ENCODE peak calls at places on chromosome 21, in five cellular contexts. One of them, this sample, is unnamed. For H3K9me3, the result is how much of the 10 kb centered on the place peaks cover.

GRCh38 chr21:15445327-15445726 is 284.5 kb upstream of the USP25 start:
- DNase-seq in psoas muscle: no peak
- DNase-seq in prostate gland: no peak
- DNase-seq in fibroblast of lung: no peak
- DNase-seq in SK-N-SH: no peak
- DNase-seq in this sample: no peak

GRCh38 chr21:28160378-28160777 is 832.3 kb downstream of the LTN1 start:
- DNase-seq in psoas muscle: peak
- DNase-seq in prostate gland: no peak
- DNase-seq in fibroblast of lung: no peak
- DNase-seq in SK-N-SH: no peak
- DNase-seq in this sample: peak

GRCh38 chr21:29187939-29188338 is 57.5 kb downstream of the MAP3K7CL start:
- DNase-seq in psoas muscle: peak
- DNase-seq in prostate gland: peak
- DNase-seq in fibroblast of lung: peak
- DNase-seq in SK-N-SH: no peak
- DNase-seq in this sample: no peak

GRCh38 chr21:40631201-40631600 is 215.8 kb downstream of the DSCAM start:
- DNase-seq in psoas muscle: no peak
- DNase-seq in prostate gland: no peak
- DNase-seq in fibroblast of lung: no peak
- DNase-seq in SK-N-SH: no peak
- DNase-seq in this sample: no peak

GRCh38 chr21:33684068-33684467 is 41.8 kb downstream of the ITSN1 start:
- DNase-seq in psoas muscle: no peak
- DNase-seq in prostate gland: no peak
- DNase-seq in fibroblast of lung: no peak
- DNase-seq in SK-N-SH: no peak
- DNase-seq in this sample: no peak

GRCh38 chr21:33238146-33238545 is 8.4 kb downstream of the IFNAR2 start:
- DNase-seq in psoas muscle: no peak
- DNase-seq in prostate gland: no peak
- DNase-seq in fibroblast of lung: no peak
- DNase-seq in SK-N-SH: no peak
- DNase-seq in this sample: no peak

GRCh38 chr21:16891821-16892220 is 621.0 kb upstream of the CXADR start:
- DNase-seq in psoas muscle: no peak
- DNase-seq in prostate gland: peak
- DNase-seq in fibroblast of lung: peak
- DNase-seq in SK-N-SH: no peak
- DNase-seq in this sample: no peak

GRCh38 chr21:37710555-37711293 is 205.5 kb downstream of the KCNJ6 start:
- DNase-seq in psoas muscle: no peak
- DNase-seq in prostate gland: no peak
- DNase-seq in fibroblast of lung: peak
- DNase-seq in SK-N-SH: peak
- DNase-seq in this sample: no peak

GRCh38 chr21:35995522-35996088 is 64.7 kb downstream of the SETD4 start:
- DNase-seq in psoas muscle: no peak
- DNase-seq in prostate gland: no peak
- DNase-seq in fibroblast of lung: no peak
- DNase-seq in SK-N-SH: no peak
- DNase-seq in this sample: no peak

GRCh38 chr21:31484219-31484618 is 140.2 kb upstream of the TIAM1 start:
- DNase-seq in psoas muscle: no peak
- DNase-seq in prostate gland: no peak
- DNase-seq in fibroblast of lung: no peak
- DNase-seq in SK-N-SH: no peak
- DNase-seq in this sample: no peak

GRCh38 chr21:15654171-15654570 is 75.6 kb upstream of the USP25 start:
- DNase-seq in psoas muscle: no peak
- DNase-seq in prostate gland: no peak
- DNase-seq in fibroblast of lung: no peak
- DNase-seq in SK-N-SH: peak
- DNase-seq in this sample: no peak

GRCh38 chr21:33402011-33402979 is 918 bp upstream of the IFNGR2 start:
- DNase-seq in psoas muscle: peak
- DNase-seq in prostate gland: peak
- DNase-seq in fibroblast of lung: peak
- DNase-seq in SK-N-SH: peak
- DNase-seq in this sample: peak

GRCh38 chr21:29499734-29500343 is 201.1 kb downstream of the BACH1 start:
- DNase-seq in psoas muscle: no peak
- DNase-seq in prostate gland: no peak
- DNase-seq in fibroblast of lung: peak
- DNase-seq in SK-N-SH: peak
- DNase-seq in this sample: no peak

GRCh38 chr21:35284199-35284598 is 235.1 kb upstream of the RUNX1 start:
- DNase-seq in psoas muscle: peak
- DNase-seq in prostate gland: no peak
- DNase-seq in fibroblast of lung: peak
- DNase-seq in SK-N-SH: no peak
- DNase-seq in this sample: no peak

GRCh38 chr21:34921151-34921550 is 128.0 kb downstream of the RUNX1 start:
- DNase-seq in psoas muscle: no peak
- DNase-seq in prostate gland: no peak
- DNase-seq in fibroblast of lung: no peak
- DNase-seq in SK-N-SH: no peak
- DNase-seq in this sample: no peak

GRCh38 chr21:15247613-15248012 is 182.8 kb upstream of the NRIP1 start:
- DNase-seq in psoas muscle: no peak
- DNase-seq in prostate gland: no peak
- DNase-seq in fibroblast of lung: no peak
- DNase-seq in SK-N-SH: no peak
- DNase-seq in this sample: no peak

GRCh38 chr21:34986561-34987533 is 62.3 kb downstream of the RUNX1 start:
- DNase-seq in psoas muscle: no peak
- DNase-seq in prostate gland: no peak
- DNase-seq in fibroblast of lung: peak
- DNase-seq in SK-N-SH: no peak
- DNase-seq in this sample: no peak

GRCh38 chr21:28635541-28635940 is 357.1 kb downstream of the LTN1 start:
- DNase-seq in psoas muscle: no peak
- DNase-seq in prostate gland: no peak
- DNase-seq in fibroblast of lung: no peak
- DNase-seq in SK-N-SH: no peak
- DNase-seq in this sample: no peak

GRCh38 chr21:36260030-36260787 is 59.8 kb upstream of the MORC3 start:
- DNase-seq in psoas muscle: no peak
- DNase-seq in prostate gland: peak
- DNase-seq in fibroblast of lung: peak
- DNase-seq in SK-N-SH: peak
- DNase-seq in this sample: no peak

GRCh38 chr21:31855180-31855579 is 17.6 kb upstream of the HUNK start:
- DNase-seq in psoas muscle: no peak
- DNase-seq in prostate gland: no peak
- DNase-seq in fibroblast of lung: no peak
- DNase-seq in SK-N-SH: no peak
- DNase-seq in this sample: no peak

GRCh38 chr21:34671891-34672290 is 3.1 kb downstream of the CLIC6 start:
- DNase-seq in psoas muscle: no peak
- DNase-seq in prostate gland: no peak
- DNase-seq in fibroblast of lung: no peak
- DNase-seq in SK-N-SH: no peak
- DNase-seq in this sample: no peak

GRCh38 chr21:32674731-32675130 is 53.1 kb downstream of the SYNJ1 start:
- DNase-seq in psoas muscle: no peak
- DNase-seq in prostate gland: no peak
- DNase-seq in fibroblast of lung: no peak
- DNase-seq in SK-N-SH: no peak
- DNase-seq in this sample: no peak

GRCh38 chr21:15094706-15095105 is 29.9 kb upstream of the NRIP1 start:
- DNase-seq in psoas muscle: no peak
- DNase-seq in prostate gland: no peak
- DNase-seq in fibroblast of lung: peak
- DNase-seq in SK-N-SH: no peak
- DNase-seq in this sample: no peak

GRCh38 chr21:36532769-36533467 is 53.0 kb upstream of the CLDN14 start:
- DNase-seq in psoas muscle: no peak
- DNase-seq in prostate gland: no peak
- DNase-seq in fibroblast of lung: no peak
- DNase-seq in SK-N-SH: no peak
- DNase-seq in this sample: peak

GRCh38 chr21:34692458-34693020 is 23.7 kb downstream of the CLIC6 start:
- DNase-seq in psoas muscle: no peak
- DNase-seq in prostate gland: no peak
- DNase-seq in fibroblast of lung: no peak
- DNase-seq in SK-N-SH: no peak
- DNase-seq in this sample: no peak

GRCh38 chr21:16536661-16537359 is 807.0 kb downstream of the USP25 start:
- DNase-seq in psoas muscle: no peak
- DNase-seq in prostate gland: no peak
- DNase-seq in fibroblast of lung: peak
- DNase-seq in SK-N-SH: no peak
- DNase-seq in this sample: no peak

GRCh38 chr21:37528150-37528937 is 161.8 kb downstream of the DYRK1A start:
- DNase-seq in psoas muscle: no peak
- DNase-seq in prostate gland: no peak
- DNase-seq in fibroblast of lung: no peak
- DNase-seq in SK-N-SH: no peak
- DNase-seq in this sample: peak

GRCh38 chr21:29586696-29587095 is 288.0 kb downstream of the BACH1 start:
- DNase-seq in psoas muscle: no peak
- DNase-seq in prostate gland: no peak
- DNase-seq in fibroblast of lung: no peak
- DNase-seq in SK-N-SH: no peak
- DNase-seq in this sample: no peak

GRCh38 chr21:33578959-33579542 is 9.4 kb downstream of the DONSON start:
- DNase-seq in psoas muscle: no peak
- DNase-seq in prostate gland: no peak
- DNase-seq in fibroblast of lung: peak
- DNase-seq in SK-N-SH: no peak
- DNase-seq in this sample: no peak

GRCh38 chr21:33994373-33994772 is 78.8 kb upstream of the ATP5PO start:
- DNase-seq in psoas muscle: no peak
- DNase-seq in prostate gland: no peak
- DNase-seq in fibroblast of lung: no peak
- DNase-seq in SK-N-SH: no peak
- DNase-seq in this sample: no peak

GRCh38 chr21:37793660-37794059 is 122.6 kb downstream of the KCNJ6 start:
- DNase-seq in psoas muscle: no peak
- DNase-seq in prostate gland: no peak
- DNase-seq in fibroblast of lung: peak
- DNase-seq in SK-N-SH: no peak
- DNase-seq in this sample: no peak

GRCh38 chr21:31310750-31311149 is 33.3 kb downstream of the TIAM1 start:
- DNase-seq in psoas muscle: no peak
- DNase-seq in prostate gland: peak
- DNase-seq in fibroblast of lung: peak
- DNase-seq in SK-N-SH: no peak
- DNase-seq in this sample: no peak

GRCh38 chr21:34544032-34544496 is 32.1 kb upstream of the KCNE1 start:
- DNase-seq in psoas muscle: no peak
- DNase-seq in prostate gland: peak
- DNase-seq in fibroblast of lung: peak
- DNase-seq in SK-N-SH: peak
- DNase-seq in this sample: no peak

GRCh38 chr21:37642493-37642892 is 273.8 kb downstream of the KCNJ6 start:
- DNase-seq in psoas muscle: no peak
- DNase-seq in prostate gland: peak
- DNase-seq in fibroblast of lung: no peak
- DNase-seq in SK-N-SH: no peak
- DNase-seq in this sample: no peak

GRCh38 chr21:32782698-32783097 is 11.1 kb upstream of the PAXBP1 start:
- DNase-seq in psoas muscle: no peak
- DNase-seq in prostate gland: no peak
- DNase-seq in fibroblast of lung: no peak
- DNase-seq in SK-N-SH: no peak
- DNase-seq in this sample: no peak

GRCh38 chr21:36059823-36060158 is 535 bp downstream of the SETD4 start:
- DNase-seq in psoas muscle: peak
- DNase-seq in prostate gland: peak
- DNase-seq in fibroblast of lung: no peak
- DNase-seq in SK-N-SH: peak
- DNase-seq in this sample: no peak

GRCh38 chr21:14691924-14692323 is 145.8 kb upstream of the SAMSN1 start:
- DNase-seq in psoas muscle: no peak
- DNase-seq in prostate gland: no peak
- DNase-seq in fibroblast of lung: no peak
- DNase-seq in SK-N-SH: no peak
- DNase-seq in this sample: no peak

GRCh38 chr21:17444828-17445227 is 68.0 kb upstream of the CXADR start:
- DNase-seq in psoas muscle: no peak
- DNase-seq in prostate gland: peak
- DNase-seq in fibroblast of lung: no peak
- DNase-seq in SK-N-SH: no peak
- DNase-seq in this sample: no peak

GRCh38 chr21:15735409-15735808 is 5.6 kb downstream of the USP25 start:
- DNase-seq in psoas muscle: no peak
- DNase-seq in prostate gland: no peak
- DNase-seq in fibroblast of lung: no peak
- DNase-seq in SK-N-SH: no peak
- DNase-seq in this sample: no peak

GRCh38 chr21:45640888-45641479 is 2.5 kb upstream of the PCBP3 start:
- DNase-seq in psoas muscle: no peak
- DNase-seq in prostate gland: no peak
- DNase-seq in fibroblast of lung: peak
- DNase-seq in SK-N-SH: no peak
- DNase-seq in this sample: no peak
- TF ChIP-seq CTCF in psoas muscle: no peak
- TF ChIP-seq CTCF in prostate gland: no peak
- TF ChIP-seq CTCF in fibroblast of lung: no peak
- TF ChIP-seq CTCF in SK-N-SH: no peak
- TF ChIP-seq CTCF in this sample: peak

DNA sequence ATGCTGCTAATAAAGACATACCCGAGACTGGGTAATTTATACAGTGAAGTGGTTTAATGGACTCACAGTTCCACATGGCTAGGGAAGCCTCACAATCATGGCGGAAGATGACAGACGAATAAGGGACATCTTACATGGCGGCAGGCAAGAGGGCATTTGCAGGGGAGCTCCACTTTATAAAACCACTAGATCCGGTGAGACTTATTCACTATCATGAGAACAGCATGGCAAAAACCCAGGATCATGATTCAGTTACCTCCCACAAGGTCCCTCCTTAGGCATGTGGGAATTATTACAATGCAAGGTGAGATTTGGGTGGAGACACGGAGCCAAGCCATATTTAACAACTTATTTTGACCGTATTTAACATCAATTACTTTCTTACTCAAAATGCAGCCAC is 739.0 kb downstream of the NCAM2 start:
- DNase-seq in psoas muscle: no peak
- DNase-seq in prostate gland: no peak
- DNase-seq in fibroblast of lung: no peak
- DNase-seq in SK-N-SH: no peak
- DNase-seq in this sample: no peak
- H3K9me3 ChIP-seq in psoas muscle: under half
- H3K9me3 ChIP-seq in prostate gland: under half
- H3K9me3 ChIP-seq in fibroblast of lung: under half
- H3K9me3 ChIP-seq in SK-N-SH: under half
- H3K9me3 ChIP-seq in this sample: under half

GRCh38 chr21:41955516-41955915 is 1.7 kb upstream of the C2CD2 start:
- DNase-seq in psoas muscle: no peak
- DNase-seq in prostate gland: no peak
- DNase-seq in fibroblast of lung: no peak
- DNase-seq in SK-N-SH: no peak
- DNase-seq in this sample: no peak
- TF ChIP-seq CTCF in psoas muscle: no peak
- TF ChIP-seq CTCF in prostate gland: no peak
- TF ChIP-seq CTCF in fibroblast of lung: no peak
- TF ChIP-seq CTCF in SK-N-SH: no peak
- TF ChIP-seq CTCF in this sample: no peak

GRCh38 chr21:45957986-45958610 is 23.5 kb upstream of the COL6A1 start:
- DNase-seq in psoas muscle: no peak
- DNase-seq in prostate gland: no peak
- DNase-seq in fibroblast of lung: peak
- DNase-seq in SK-N-SH: no peak
- DNase-seq in this sample: peak
- H3K9me3 ChIP-seq in psoas muscle: under half
- H3K9me3 ChIP-seq in prostate gland: under half
- H3K9me3 ChIP-seq in fibroblast of lung: under half
- H3K9me3 ChIP-seq in SK-N-SH: under half
- H3K9me3 ChIP-seq in this sample: under half

This sample was measured in suprapubic skin.